ENCODE peak calls at places on chromosomes 4 and X, in ten cellular contexts. One of them, this sample, is unnamed.

GRCh38 chrX:40807384-40807783 is 72.0 kb upstream of the MED14 start:
- DNase-seq in AG10803: no peak
- DNase-seq in HepG2: no peak
- DNase-seq in germinal center: no peak
- DNase-seq in frontal cortex: no peak
- DNase-seq in stimulated activated naive B cell treated with anti-CD40 and anti-IgM and Interleukin-4, amounts not matched to agents 10 μg/mL and 1 μg/mL and 100 μg/mL, for 72 hours: no peak
- DNase-seq in GM10248: no peak
- DNase-seq in suprapubic skin: no peak
- DNase-seq in NCI-H2029 treated with DMSO at 0.1 percent for 48 hours: no peak
- DNase-seq in hepatocyte: no peak
- DNase-seq in this sample: no peak

GRCh38 chrX:123424546-123424945 is 240.5 kb downstream of the GRIA3 start:
- DNase-seq in GM10248: no peak
- DNase-seq in suprapubic skin: no peak
- DNase-seq in germinal center: no peak
- DNase-seq in frontal cortex: no peak
- DNase-seq in AG10803: peak; percentile 66
- DNase-seq in NCI-H2029 treated with DMSO at 0.1 percent for 48 hours: no peak
- DNase-seq in hepatocyte: no peak
- DNase-seq in stimulated activated naive B cell treated with anti-CD40 and anti-IgM and Interleukin-4, amounts not matched to agents 10 μg/mL and 1 μg/mL and 100 μg/mL, for 72 hours: no peak
- DNase-seq in HepG2: no peak
- DNase-seq in this sample: no peak

GRCh38 chr4:7171191-7171900 is 21.0 kb upstream of the SORCS2 start:
- DNase-seq in NCI-H2029 treated with DMSO at 0.1 percent for 48 hours: no peak
- DNase-seq in frontal cortex: no peak
- DNase-seq in HepG2: no peak
- DNase-seq in stimulated activated naive B cell treated with anti-CD40 and anti-IgM and Interleukin-4, amounts not matched to agents 10 μg/mL and 1 μg/mL and 100 μg/mL, for 72 hours: no peak
- DNase-seq in GM10248: no peak
- DNase-seq in suprapubic skin: peak; percentile 13
- DNase-seq in AG10803: no peak
- DNase-seq in germinal center: no peak
- DNase-seq in hepatocyte: no peak
- DNase-seq in this sample: no peak

GRCh38 chrX:110287605-110288004 is 30.3 kb downstream of the AMMECR1 start:
- DNase-seq in NCI-H2029 treated with DMSO at 0.1 percent for 48 hours: no peak
- DNase-seq in stimulated activated naive B cell treated with anti-CD40 and anti-IgM and Interleukin-4, amounts not matched to agents 10 μg/mL and 1 μg/mL and 100 μg/mL, for 72 hours: no peak
- DNase-seq in AG10803: peak; percentile 47
- DNase-seq in GM10248: no peak
- DNase-seq in frontal cortex: no peak
- DNase-seq in germinal center: no peak
- DNase-seq in suprapubic skin: no peak
- DNase-seq in hepatocyte: no peak
- DNase-seq in HepG2: no peak
- DNase-seq in this sample: no peak

GRCh38 chrX:37986893-37987292 is 19.5 kb upstream of the SYTL5 start:
- DNase-seq in suprapubic skin: no peak
- DNase-seq in stimulated activated naive B cell treated with anti-CD40 and anti-IgM and Interleukin-4, amounts not matched to agents 10 μg/mL and 1 μg/mL and 100 μg/mL, for 72 hours: no peak
- DNase-seq in AG10803: peak; percentile 40
- DNase-seq in frontal cortex: no peak
- DNase-seq in germinal center: no peak
- DNase-seq in hepatocyte: no peak
- DNase-seq in GM10248: no peak
- DNase-seq in NCI-H2029 treated with DMSO at 0.1 percent for 48 hours: no peak
- DNase-seq in HepG2: peak; percentile 10
- DNase-seq in this sample: no peak

GRCh38 chr4:41430796-41431195 is 107.2 kb upstream of the LIMCH1 start:
- DNase-seq in GM10248: no peak
- DNase-seq in HepG2: no peak
- DNase-seq in suprapubic skin: no peak
- DNase-seq in AG10803: peak; percentile 76
- DNase-seq in hepatocyte: no peak
- DNase-seq in germinal center: no peak
- DNase-seq in stimulated activated naive B cell treated with anti-CD40 and anti-IgM and Interleukin-4, amounts not matched to agents 10 μg/mL and 1 μg/mL and 100 μg/mL, for 72 hours: no peak
- DNase-seq in NCI-H2029 treated with DMSO at 0.1 percent for 48 hours: no peak
- DNase-seq in frontal cortex: no peak
- DNase-seq in this sample: no peak

GRCh38 chr4:38189445-38189844 is 229.2 kb downstream of the PTTG2 start:
- DNase-seq in germinal center: no peak
- DNase-seq in HepG2: peak; percentile 65
- DNase-seq in stimulated activated naive B cell treated with anti-CD40 and anti-IgM and Interleukin-4, amounts not matched to agents 10 μg/mL and 1 μg/mL and 100 μg/mL, for 72 hours: no peak
- DNase-seq in frontal cortex: no peak
- DNase-seq in AG10803: peak; percentile 66
- DNase-seq in hepatocyte: no peak
- DNase-seq in suprapubic skin: no peak
- DNase-seq in NCI-H2029 treated with DMSO at 0.1 percent for 48 hours: no peak
- DNase-seq in GM10248: no peak
- DNase-seq in this sample: no peak

GRCh38 chrX:42955349-42955748 is 177.4 kb upstream of the PPP1R2C start:
- DNase-seq in HepG2: no peak
- DNase-seq in GM10248: no peak
- DNase-seq in hepatocyte: no peak
- DNase-seq in germinal center: peak; percentile 14
- DNase-seq in suprapubic skin: no peak
- DNase-seq in frontal cortex: no peak
- DNase-seq in NCI-H2029 treated with DMSO at 0.1 percent for 48 hours: no peak
- DNase-seq in AG10803: no peak
- DNase-seq in stimulated activated naive B cell treated with anti-CD40 and anti-IgM and Interleukin-4, amounts not matched to agents 10 μg/mL and 1 μg/mL and 100 μg/mL, for 72 hours: no peak
- DNase-seq in this sample: no peak

GRCh38 chr4:151689211-151689991 is 71.4 kb downstream of the GATB start:
- DNase-seq in HepG2: no peak
- DNase-seq in hepatocyte: no peak
- DNase-seq in suprapubic skin: no peak
- DNase-seq in frontal cortex: no peak
- DNase-seq in AG10803: no peak
- DNase-seq in NCI-H2029 treated with DMSO at 0.1 percent for 48 hours: no peak
- DNase-seq in stimulated activated naive B cell treated with anti-CD40 and anti-IgM and Interleukin-4, amounts not matched to agents 10 μg/mL and 1 μg/mL and 100 μg/mL, for 72 hours: no peak
- DNase-seq in GM10248: no peak
- DNase-seq in germinal center: no peak
- DNase-seq in this sample: no peak

GRCh38 chr4:180527993-180528392 is 1715.2 kb upstream of the TENM3 start:
- DNase-seq in germinal center: no peak
- DNase-seq in AG10803: no peak
- DNase-seq in hepatocyte: no peak
- DNase-seq in stimulated activated naive B cell treated with anti-CD40 and anti-IgM and Interleukin-4, amounts not matched to agents 10 μg/mL and 1 μg/mL and 100 μg/mL, for 72 hours: no peak
- DNase-seq in frontal cortex: no peak
- DNase-seq in HepG2: no peak
- DNase-seq in GM10248: no peak
- DNase-seq in NCI-H2029 treated with DMSO at 0.1 percent for 48 hours: no peak
- DNase-seq in suprapubic skin: no peak
- DNase-seq in this sample: no peak

GRCh38 chr4:5416637-5417036 is 291.7 kb downstream of the EVC2 start:
- DNase-seq in AG10803: no peak
- DNase-seq in frontal cortex: no peak
- DNase-seq in GM10248: no peak
- DNase-seq in germinal center: peak; percentile 8
- DNase-seq in NCI-H2029 treated with DMSO at 0.1 percent for 48 hours: no peak
- DNase-seq in hepatocyte: no peak
- DNase-seq in HepG2: no peak
- DNase-seq in stimulated activated naive B cell treated with anti-CD40 and anti-IgM and Interleukin-4, amounts not matched to agents 10 μg/mL and 1 μg/mL and 100 μg/mL, for 72 hours: no peak
- DNase-seq in suprapubic skin: no peak
- DNase-seq in this sample: no peak

GRCh38 chr4:98749206-98749605 is 90.8 kb upstream of the TSPAN5 start:
- DNase-seq in HepG2: no peak
- DNase-seq in frontal cortex: no peak
- DNase-seq in hepatocyte: no peak
- DNase-seq in AG10803: peak; percentile 35
- DNase-seq in NCI-H2029 treated with DMSO at 0.1 percent for 48 hours: no peak
- DNase-seq in suprapubic skin: no peak
- DNase-seq in germinal center: no peak
- DNase-seq in GM10248: no peak
- DNase-seq in stimulated activated naive B cell treated with anti-CD40 and anti-IgM and Interleukin-4, amounts not matched to agents 10 μg/mL and 1 μg/mL and 100 μg/mL, for 72 hours: no peak
- DNase-seq in this sample: no peak

GRCh38 chrX:29432534-29432933 is 782.8 kb upstream of the MAGEB2 start:
- DNase-seq in NCI-H2029 treated with DMSO at 0.1 percent for 48 hours: no peak
- DNase-seq in GM10248: no peak
- DNase-seq in hepatocyte: no peak
- DNase-seq in HepG2: no peak
- DNase-seq in germinal center: no peak
- DNase-seq in stimulated activated naive B cell treated with anti-CD40 and anti-IgM and Interleukin-4, amounts not matched to agents 10 μg/mL and 1 μg/mL and 100 μg/mL, for 72 hours: no peak
- DNase-seq in AG10803: no peak
- DNase-seq in suprapubic skin: no peak
- DNase-seq in frontal cortex: no peak
- DNase-seq in this sample: no peak

GRCh38 chr4:13933163-13933562 is 305.6 kb upstream of the BOD1L1 start:
- DNase-seq in HepG2: no peak
- DNase-seq in germinal center: no peak
- DNase-seq in AG10803: peak; percentile 61
- DNase-seq in suprapubic skin: no peak
- DNase-seq in GM10248: no peak
- DNase-seq in NCI-H2029 treated with DMSO at 0.1 percent for 48 hours: no peak
- DNase-seq in stimulated activated naive B cell treated with anti-CD40 and anti-IgM and Interleukin-4, amounts not matched to agents 10 μg/mL and 1 μg/mL and 100 μg/mL, for 72 hours: no peak
- DNase-seq in frontal cortex: no peak
- DNase-seq in hepatocyte: peak; percentile 39
- DNase-seq in this sample: no peak

GRCh38 chrX:135695471-135695870 is 18.0 kb upstream of the CT45A1 start:
- DNase-seq in suprapubic skin: no peak
- DNase-seq in frontal cortex: no peak
- DNase-seq in HepG2: no peak
- DNase-seq in AG10803: no peak
- DNase-seq in hepatocyte: no peak
- DNase-seq in germinal center: no peak
- DNase-seq in stimulated activated naive B cell treated with anti-CD40 and anti-IgM and Interleukin-4, amounts not matched to agents 10 μg/mL and 1 μg/mL and 100 μg/mL, for 72 hours: no peak
- DNase-seq in GM10248: no peak
- DNase-seq in NCI-H2029 treated with DMSO at 0.1 percent for 48 hours: no peak
- DNase-seq in this sample: no peak

GRCh38 chr4:101114936-101115372 is 232.4 kb downstream of the PPP3CA start:
- DNase-seq in hepatocyte: peak; percentile 26
- DNase-seq in AG10803: peak; percentile 48
- DNase-seq in NCI-H2029 treated with DMSO at 0.1 percent for 48 hours: no peak
- DNase-seq in suprapubic skin: no peak
- DNase-seq in frontal cortex: peak; percentile 10
- DNase-seq in germinal center: no peak
- DNase-seq in stimulated activated naive B cell treated with anti-CD40 and anti-IgM and Interleukin-4, amounts not matched to agents 10 μg/mL and 1 μg/mL and 100 μg/mL, for 72 hours: no peak
- DNase-seq in GM10248: no peak
- DNase-seq in HepG2: peak; percentile 99
- DNase-seq in this sample: peak; percentile 56

GRCh38 chr4:3285558-3286334 is 7.1 kb upstream of the RGS12 start:
- DNase-seq in frontal cortex: no peak
- DNase-seq in GM10248: no peak
- DNase-seq in suprapubic skin: peak; percentile 80
- DNase-seq in stimulated activated naive B cell treated with anti-CD40 and anti-IgM and Interleukin-4, amounts not matched to agents 10 μg/mL and 1 μg/mL and 100 μg/mL, for 72 hours: no peak
- DNase-seq in germinal center: no peak
- DNase-seq in NCI-H2029 treated with DMSO at 0.1 percent for 48 hours: no peak
- DNase-seq in hepatocyte: no peak
- DNase-seq in AG10803: peak; percentile 89
- DNase-seq in HepG2: peak; percentile 56
- DNase-seq in this sample: no peak

This sample was measured in small intestine.